ENCODE peak calls at places on chromosome 1, in ten cellular contexts. One of them, this sample, is unnamed.

GRCh38 chr1:212752256-212752933 is 39.2 kb downstream of the NSL1 start:
- DNase-seq in activated gamma-delta T cell treated with Interleukin-2 at 50 U/mL for 16 hours: no peak
- DNase-seq in LoVo: no peak
- DNase-seq in NCI-H1417: no peak
- DNase-seq in head of caudate nucleus: no peak
- DNase-seq in HT-29: no peak
- DNase-seq in nephron progenitor cell: no peak
- DNase-seq in GF-D8: peak
- DNase-seq in keratinocyte: no peak
- DNase-seq in H9: no peak
- DNase-seq in this sample: no peak

GRCh38 chr1:57258616-57259330 is 165.1 kb downstream of the DAB1 start:
- DNase-seq in activated gamma-delta T cell treated with Interleukin-2 at 50 U/mL for 16 hours: no peak
- DNase-seq in LoVo: no peak
- DNase-seq in NCI-H1417: no peak
- DNase-seq in head of caudate nucleus: no peak
- DNase-seq in HT-29: no peak
- DNase-seq in nephron progenitor cell: no peak
- DNase-seq in GF-D8: no peak
- DNase-seq in keratinocyte: no peak
- DNase-seq in H9: no peak
- DNase-seq in this sample: no peak

GRCh38 chr1:82836246-82836645 is 1035.5 kb downstream of the ADGRL2 start:
- DNase-seq in activated gamma-delta T cell treated with Interleukin-2 at 50 U/mL for 16 hours: no peak
- DNase-seq in LoVo: no peak
- DNase-seq in NCI-H1417: no peak
- DNase-seq in head of caudate nucleus: no peak
- DNase-seq in HT-29: no peak
- DNase-seq in nephron progenitor cell: no peak
- DNase-seq in GF-D8: no peak
- DNase-seq in keratinocyte: no peak
- DNase-seq in H9: no peak
- DNase-seq in this sample: no peak

GRCh38 chr1:66705100-66705499 is 47.2 kb upstream of the DYNLT5 start:
- DNase-seq in activated gamma-delta T cell treated with Interleukin-2 at 50 U/mL for 16 hours: no peak
- DNase-seq in LoVo: no peak
- DNase-seq in NCI-H1417: peak
- DNase-seq in head of caudate nucleus: no peak
- DNase-seq in HT-29: no peak
- DNase-seq in nephron progenitor cell: no peak
- DNase-seq in GF-D8: no peak
- DNase-seq in keratinocyte: no peak
- DNase-seq in H9: no peak
- DNase-seq in this sample: no peak

GRCh38 chr1:54323324-54323739 is 82.9 kb downstream of the SSBP3 start:
- DNase-seq in activated gamma-delta T cell treated with Interleukin-2 at 50 U/mL for 16 hours: no peak
- DNase-seq in LoVo: no peak
- DNase-seq in NCI-H1417: no peak
- DNase-seq in head of caudate nucleus: no peak
- DNase-seq in HT-29: peak
- DNase-seq in nephron progenitor cell: no peak
- DNase-seq in GF-D8: no peak
- DNase-seq in keratinocyte: peak
- DNase-seq in H9: peak
- DNase-seq in this sample: no peak

GRCh38 chr1:161092621-161093028 is 3.3 kb upstream of the NECTIN4 start:
- DNase-seq in activated gamma-delta T cell treated with Interleukin-2 at 50 U/mL for 16 hours: no peak
- DNase-seq in LoVo: no peak
- DNase-seq in NCI-H1417: no peak
- DNase-seq in head of caudate nucleus: no peak
- DNase-seq in HT-29: no peak
- DNase-seq in nephron progenitor cell: no peak
- DNase-seq in GF-D8: no peak
- DNase-seq in keratinocyte: no peak
- DNase-seq in H9: no peak
- DNase-seq in this sample: no peak

GRCh38 chr1:151509350-151510019 is 1.7 kb upstream of the CGN start:
- DNase-seq in activated gamma-delta T cell treated with Interleukin-2 at 50 U/mL for 16 hours: no peak
- DNase-seq in LoVo: no peak
- DNase-seq in NCI-H1417: no peak
- DNase-seq in head of caudate nucleus: no peak
- DNase-seq in HT-29: peak
- DNase-seq in nephron progenitor cell: no peak
- DNase-seq in GF-D8: no peak
- DNase-seq in keratinocyte: no peak
- DNase-seq in H9: no peak
- DNase-seq in this sample: no peak

GRCh38 chr1:180802849-180803248 is 109.8 kb upstream of the KIAA1614 start:
- DNase-seq in activated gamma-delta T cell treated with Interleukin-2 at 50 U/mL for 16 hours: no peak
- DNase-seq in LoVo: no peak
- DNase-seq in NCI-H1417: no peak
- DNase-seq in head of caudate nucleus: no peak
- DNase-seq in HT-29: no peak
- DNase-seq in nephron progenitor cell: no peak
- DNase-seq in GF-D8: no peak
- DNase-seq in keratinocyte: no peak
- DNase-seq in H9: no peak
- DNase-seq in this sample: no peak

GRCh38 chr1:246564839-246565750 is 966 bp downstream of the TFB2M start:
- DNase-seq in activated gamma-delta T cell treated with Interleukin-2 at 50 U/mL for 16 hours: no peak
- DNase-seq in LoVo: no peak
- DNase-seq in NCI-H1417: no peak
- DNase-seq in head of caudate nucleus: no peak
- DNase-seq in HT-29: no peak
- DNase-seq in nephron progenitor cell: no peak
- DNase-seq in GF-D8: peak
- DNase-seq in keratinocyte: no peak
- DNase-seq in H9: no peak
- DNase-seq in this sample: no peak

This sample was measured in astrocyte of the hippocampus.